ENCODE peak calls at places on chromosomes 6 and 20, in six cellular contexts. J, B, Q, K, S and Y are unnamed samples.

GRCh38 chr20:35011589-35012226 is 56.0 kb downstream of the MYH7B start:
- DNase-seq in K (no peak), S (no peak), J (no peak), Q (no peak), B (peak; percentile 27), Y (no peak)

GRCh38 chr6:21181866-21182265 is 411.7 kb upstream of the SOX4 start:
- DNase-seq in B (no peak), J (no peak), Q (no peak), S (no peak), K (no peak), Y (no peak)

GRCh38 chr6:2959909-2960719 is 11.3 kb downstream of the SERPINB6 start:
- DNase-seq in J (no peak), S (peak; percentile 94), K (no peak), B (peak; percentile 52), Q (peak; percentile 95), Y (no peak)

GRCh38 chr6:41755895-41756294 is 8.7 kb upstream of the PGC start:
- DNase-seq in J (no peak), K (no peak), B (no peak), Q (no peak), S (no peak), Y (no peak)

GRCh38 chr6:389622-390021 is 1.9 kb upstream of the IRF4 start:
- DNase-seq in Q (no peak), K (peak; percentile 76), J (peak; percentile 58), S (no peak), B (no peak), Y (no peak)

GRCh38 chr20:10115021-10115420 is 80.2 kb downstream of the ANKEF1 start:
- DNase-seq in Q (peak; percentile 61), K (no peak), S (peak; percentile 90), J (no peak), B (peak; percentile 49), Y (no peak)

GRCh38 chr6:38068854-38069253 is 249.3 kb downstream of the ZFAND3 start:
- DNase-seq in B (peak; percentile 14), Q (no peak), K (no peak), J (no peak), S (no peak), Y (no peak)

GRCh38 chr20:39433461-39433860 is 471.3 kb downstream of the DHX35 start:
- DNase-seq in B (no peak), K (no peak), S (no peak), Q (no peak), J (no peak), Y (no peak)

GRCh38 chr6:30450908-30451818 is 38.1 kb upstream of the HLA-E start:
- DNase-seq in B (peak; percentile 70), K (peak; percentile 74), S (peak; percentile 52), Q (peak; percentile 50), J (peak; percentile 75), Y (peak; percentile 92)

GRCh38 chr6:163423696-163424095 is 9.2 kb downstream of the QKI start:
- DNase-seq in S (peak; percentile 29), Q (no peak), K (no peak), B (no peak), J (no peak), Y (no peak)

GRCh38 chr20:56637576-56637975 is 8.5 kb downstream of the TFAP2C start:
- DNase-seq in J (no peak), S (no peak), B (no peak), K (no peak), Q (no peak), Y (no peak)

GRCh38 chr20:50338479-50339195 is 148.0 kb downstream of the CEBPB start:
- DNase-seq in S (no peak), J (peak; percentile 91), Q (peak; percentile 31), K (peak; percentile 85), B (peak; percentile 43), Y (peak; percentile 79)

GRCh38 chr20:38747495-38748096 is 664 bp upstream of the ACTR5 start:
- DNase-seq in Q (no peak), B (no peak), S (no peak), K (no peak), J (no peak), Y (no peak)

GRCh38 chr6:13302291-13302690 is 26.0 kb downstream of the TBC1D7 start:
- DNase-seq in J (no peak), K (no peak), Q (no peak), S (no peak), B (no peak), Y (no peak)

GRCh38 chr20:44576297-44576696 is 6.1 kb upstream of the PKIG start:
- DNase-seq in K (peak; percentile 53), Q (no peak), J (peak; percentile 16), B (peak; percentile 79), S (peak; percentile 72), Y (no peak)

GRCh38 chr20:53030061-53030460 is 57.9 kb downstream of the TSHZ2 start:
- DNase-seq in B (no peak), Q (no peak), K (no peak), J (no peak), S (no peak), Y (no peak)

GRCh38 chr20:33684533-33685327 is 1.5 kb downstream of the E2F1 start:
- DNase-seq in J (no peak), Q (no peak), S (peak; percentile 24), B (no peak), K (no peak), Y (no peak)

GRCh38 chr20:50374541-50375078 is 135.6 kb upstream of the PTPN1 start:
- DNase-seq in K (no peak), S (no peak), Q (no peak), B (no peak), J (no peak), Y (no peak)